ENCODE peak calls at places on chromosomes 7 and 10, in eight cellular contexts. K is right cardiac atrium; G is OCI-LY7; C is suprapubic skin; W is endothelial cell of umbilical vein; H is transverse colon; V is CD4-positive, CD25-positive, alpha-beta regulatory T cell; I is PC-9. N is an unnamed sample.

GRCh38 chr10:33279791-33280190 is 54.7 kb downstream of the NRP1 start:
- DNase-seq in K (no peak), G (no peak), C (no peak), W (no peak), H (no peak), V (no peak), I (no peak), N (no peak)

GRCh38 chr7:45331563-45331962 is 174.0 kb downstream of the RAMP3 start:
- DNase-seq in K (no peak), G (no peak), C (no peak), W (no peak), H (no peak), V (no peak), I (no peak), N (no peak)

GRCh38 chr7:5489991-5490536 is 66.4 kb upstream of the TNRC18 start:
- DNase-seq in K (no peak), G (no peak), C (no peak), W (no peak), H (no peak), V (no peak), I (no peak), N (no peak)

GRCh38 chr7:149883452-149883861 is 9.7 kb downstream of the ATP6V0E2 start:
- DNase-seq in K (peak; percentile 74), G (peak; percentile 64), C (no peak), W (peak; percentile 36), H (peak; percentile 63), V (no peak), I (peak; percentile 62), N (no peak)

GRCh38 chr7:157033483-157034473 is 23.3 kb upstream of the MNX1 start:
- DNase-seq in K (no peak), G (no peak), C (peak; percentile 69), W (no peak), H (no peak), V (no peak), I (no peak), N (no peak)

GRCh38 chr10:70346155-70346554 is 36.3 kb downstream of the LRRC20 start:
- DNase-seq in K (no peak), G (no peak), C (no peak), W (no peak), H (no peak), V (no peak), I (no peak), N (no peak)

GRCh38 chr7:156735861-156736260 is 95.3 kb downstream of the RNF32 start:
- DNase-seq in K (no peak), G (no peak), C (no peak), W (peak; percentile 43), H (no peak), V (no peak), I (no peak), N (no peak)

GRCh38 chr10:102615361-102615760 is 28.9 kb upstream of the TRIM8 start:
- DNase-seq in K (peak; percentile 25), G (peak; percentile 44), C (no peak), W (peak; percentile 29), H (no peak), V (no peak), I (no peak), N (no peak)

GRCh38 chr7:95691464-95691863 is 80.9 kb upstream of the DYNC1I1 start:
- DNase-seq in K (no peak), G (no peak), C (no peak), W (no peak), H (no peak), V (no peak), I (no peak), N (no peak)

GRCh38 chr10:17835688-17836087 is 26.5 kb downstream of the MRC1 start:
- DNase-seq in K (no peak), G (no peak), C (no peak), W (no peak), H (no peak), V (no peak), I (peak; percentile 57), N (no peak)

GRCh38 chr10:131115321-131115720 is 196.2 kb downstream of the TCERG1L start:
- DNase-seq in K (no peak), G (no peak), C (no peak), W (no peak), H (no peak), V (no peak), I (no peak), N (no peak)

GRCh38 chr7:104650991-104651680 is 322.7 kb downstream of the LHFPL3 start:
- DNase-seq in K (no peak), G (no peak), C (no peak), W (no peak), H (peak; percentile 16), V (no peak), I (no peak), N (no peak)

GRCh38 chr10:84188815-84189214 is 5.5 kb upstream of the CDHR1 start:
- DNase-seq in K (no peak), G (no peak), C (no peak), W (no peak), H (peak; percentile 59), V (no peak), I (no peak), N (no peak)

GRCh38 chr7:137873524-137873923 is 26.8 kb upstream of the DGKI start:
- DNase-seq in K (no peak), G (no peak), C (no peak), W (no peak), H (no peak), V (no peak), I (no peak), N (no peak)

GRCh38 chr10:91380873-91381561 is 29.1 kb upstream of the HECTD2 start:
- DNase-seq in K (peak; percentile 36), G (no peak), C (no peak), W (no peak), H (no peak), V (no peak), I (no peak), N (no peak)

GRCh38 chr7:47403341-47403866 is 178.5 kb downstream of the TNS3 start:
- DNase-seq in K (no peak), G (no peak), C (peak; percentile 48), W (no peak), H (no peak), V (no peak), I (no peak), N (no peak)

DNA sequence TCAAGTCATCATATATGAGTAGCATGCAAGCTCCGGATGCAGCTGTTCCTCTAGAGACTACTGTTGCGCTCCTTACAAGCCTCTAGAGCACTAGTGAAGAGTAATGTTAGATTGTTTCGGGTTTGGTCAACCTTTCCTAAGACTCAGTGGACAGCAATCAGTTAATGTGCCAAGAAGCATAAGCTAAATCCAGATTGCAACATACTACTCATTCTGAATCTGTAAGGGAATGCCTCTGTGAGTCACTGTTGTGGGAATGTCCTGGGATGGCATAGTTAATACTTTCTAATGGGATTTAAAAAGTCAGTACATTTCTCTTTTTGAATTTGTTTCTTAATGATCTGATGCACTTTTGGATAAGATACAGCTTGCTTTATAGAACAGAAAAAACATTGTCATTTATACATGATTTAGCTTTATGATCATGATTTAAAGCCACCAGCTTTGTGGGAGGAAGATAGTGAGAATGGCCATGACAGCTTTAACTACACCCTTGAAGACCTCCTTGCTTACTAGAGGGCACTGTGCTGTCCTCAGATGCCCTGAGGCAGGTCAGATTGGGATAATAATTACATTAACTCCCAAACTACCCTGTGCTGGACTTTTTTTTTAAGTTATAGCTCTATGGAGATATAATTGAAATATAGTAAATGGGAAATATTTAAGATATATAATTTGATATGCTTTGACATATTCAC is 138.4 kb downstream of the SDK1 start:
- DNase-seq in K (no peak), G (no peak), C (no peak), W (peak; percentile 57), H (no peak), V (no peak), I (peak; percentile 76), N (no peak)
- H3K4me3 ChIP-seq in K (no peak overlapping the region), G (no peak overlapping the region), C (no peak overlapping the region), W (no peak overlapping the region), H (no peak overlapping the region), V (no peak overlapping the region), I (no peak overlapping the region), N (no peak overlapping the region)

GRCh38 chr7:2829040-2829439 is 15.1 kb downstream of the GNA12 start:
- DNase-seq in K (no peak), G (no peak), C (no peak), W (no peak), H (no peak), V (no peak), I (no peak), N (no peak)

GRCh38 chr7:2824678-2825461 is 19.2 kb downstream of the GNA12 start:
- DNase-seq in K (no peak), G (peak; percentile 85), C (no peak), W (no peak), H (no peak), V (no peak), I (no peak), N (no peak)

GRCh38 chr7:2824026-2824677 is 20.0 kb downstream of the GNA12 start:
- DNase-seq in K (no peak), G (no peak), C (no peak), W (no peak), H (no peak), V (no peak), I (no peak), N (no peak)

GRCh38 chr7:2825595-2826227 is 18.4 kb downstream of the GNA12 start:
- DNase-seq in K (no peak), G (no peak), C (no peak), W (no peak), H (no peak), V (no peak), I (no peak), N (no peak)

DNA sequence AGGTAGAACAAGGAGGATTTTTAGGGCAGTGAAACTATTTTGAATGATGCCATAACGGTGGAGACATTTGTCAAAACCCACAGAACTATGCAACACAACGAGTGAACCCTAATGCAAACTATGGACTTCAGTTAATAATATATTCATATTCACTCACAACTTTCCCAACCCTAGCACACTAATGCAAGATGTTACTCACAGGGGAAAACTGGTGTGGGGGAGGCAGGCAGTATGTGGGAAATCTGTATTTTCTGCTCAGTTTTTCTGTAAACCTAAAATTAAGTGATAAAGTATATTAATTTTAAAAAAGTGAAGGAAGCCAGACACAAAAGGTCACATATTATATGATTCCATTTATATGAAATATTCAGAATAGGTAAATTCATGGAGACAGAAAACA is 17.3 kb downstream of the GNA12 start:
- DNase-seq in K (no peak), G (no peak), C (no peak), W (no peak), H (no peak), V (no peak), I (no peak), N (no peak)
- H3K27ac ChIP-seq in K (no peak overlapping the region), G (no peak overlapping the region), C (no peak overlapping the region), W (no peak overlapping the region), H (no peak overlapping the region), V (no peak overlapping the region), I (no peak overlapping the region), N (no peak overlapping the region)

GRCh38 chr7:87575521-87575920 is 25.2 kb downstream of the ABCB1 start:
- DNase-seq in K (no peak), G (no peak), C (no peak), W (no peak), H (no peak), V (no peak), I (no peak), N (no peak)
- H3K4me3 ChIP-seq in K (no peak overlapping the region), G (no peak overlapping the region), C (no peak overlapping the region), W (no peak overlapping the region), H (no peak overlapping the region), V (no peak overlapping the region), I (no peak overlapping the region), N (no peak overlapping the region)

DNA sequence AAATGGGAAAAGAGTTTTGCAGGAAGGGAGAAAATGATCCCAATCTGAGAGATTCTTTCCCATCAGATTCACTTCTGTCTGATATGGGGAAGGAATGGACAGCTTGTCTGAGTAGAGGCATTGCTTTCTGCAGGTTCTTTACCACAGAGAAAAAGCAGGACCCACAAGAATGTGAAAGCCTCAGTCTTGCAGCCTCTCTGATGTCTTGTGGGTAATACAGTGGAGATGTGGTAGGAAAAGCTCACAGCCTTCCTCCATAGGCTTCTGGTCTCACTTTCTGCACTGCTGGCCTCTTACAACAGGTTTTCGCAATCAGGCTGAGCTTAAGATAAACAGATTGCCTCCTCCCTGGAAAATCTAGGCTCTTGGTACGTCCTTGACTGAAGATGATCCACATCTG is 551 bp downstream of the IFIT1 start:
- DNase-seq in K (no peak), G (no peak), C (no peak), W (no peak), H (peak; percentile 28), V (no peak), I (no peak), N (no peak)
- H3K27ac ChIP-seq in K (peak overlapping the region; percentile 92), G (no peak overlapping the region), C (peak overlapping the region; percentile 67), W (no peak overlapping the region), H (peak overlapping the region; percentile 59), V (peak overlapping the region; percentile 74), I (peak overlapping the region; percentile 22), N (peak overlapping the region; percentile 71)